ENCODE peak calls at places on chromosomes 16 and 17, in seven cellular contexts. M is GM18507; C is naive thymus-derived CD8-positive, alpha-beta T cell; S is T47D; E is stromal cell of bone marrow; Q is AG04450; I is stimulated activated CD4-positive, alpha-beta T cell treated with anti-CD3 and anti-CD28 coated beads, Interleukin-2, amount 100 ng/mL, for 48 hours. F is an unnamed sample.
A peak's percentile ranks its signal among the peaks of the same experiment; 100 is the strongest.

GRCh38 chr16:82010649-82011048 is 621 bp downstream of the SDR42E1 start:
- DNase-seq in S (no peak), M (no peak), I (no peak), C (no peak), E (no peak), Q (no peak), F (no peak)

GRCh38 chr17:73476890-73477350 is 165.1 kb upstream of the CDC42EP4 start:
- DNase-seq in I (no peak), E (no peak), M (no peak), C (no peak), Q (no peak), S (no peak), F (no peak)

GRCh38 chr17:21089145-21089544 is 37.6 kb upstream of the DHRS7B start:
- DNase-seq in I (no peak), Q (no peak), S (no peak), E (peak; percentile 36), C (no peak), M (no peak), F (no peak)

GRCh38 chr17:55632893-55633292 is 89.8 kb downstream of the TMEM100 start:
- DNase-seq in E (no peak), Q (no peak), M (no peak), C (no peak), S (no peak), I (no peak), F (no peak)

GRCh38 chr17:78168906-78169793 is 769 bp downstream of the SYNGR2 start:
- DNase-seq in E (no peak), Q (no peak), I (no peak), S (peak; percentile 96), M (no peak), C (peak; percentile 62), F (no peak)

GRCh38 chr17:69870091-69870530 is 204.9 kb upstream of the KCNJ16 start:
- DNase-seq in S (no peak), C (no peak), E (no peak), I (no peak), Q (peak; percentile 41), M (no peak), F (no peak)

GRCh38 chr16:57786632-57787518 is 15.4 kb downstream of the KIFC3 start:
- DNase-seq in I (no peak), S (no peak), E (no peak), C (no peak), Q (no peak), M (no peak), F (no peak)

GRCh38 chr17:37490638-37491614 is 1.2 kb downstream of the DUSP14 start:
- DNase-seq in C (no peak), I (peak; percentile 7), M (no peak), S (peak; percentile 87), E (peak; percentile 84), Q (no peak), F (no peak)

GRCh38 chr16:80580109-80580832 is 39.5 kb downstream of the DYNLRB2 start:
- DNase-seq in I (peak; percentile 55), S (no peak), M (peak; percentile 56), Q (no peak), C (peak; percentile 4), E (no peak), F (peak; percentile 43)

GRCh38 chr17:81397314-81398169 is 2.3 kb downstream of the BAHCC1 start:
- DNase-seq in I (no peak), Q (no peak), C (no peak), S (peak; percentile 69), M (no peak), E (no peak), F (no peak)